ENCODE peak calls at places on chromosomes 13 and 19, in seven cellular contexts. V is left lung; F is GM12865; E is tibial nerve; L is CD8-positive, alpha-beta memory T cell; N is HFF-Myc; M is heart left ventricle. I is an unnamed sample.

GRCh38 chr19:38070573-38070972 is 153.4 kb downstream of the DPF1 start:
- DNase-seq in V (no peak), F (no peak), E (no peak), L (no peak), N (no peak), M (no peak), I (no peak)

GRCh38 chr19:36488118-36488815 is 1.1 kb downstream of the ZNF566 start:
- DNase-seq in V (no peak), F (peak), E (no peak), L (no peak), N (no peak), M (no peak), I (no peak)

GRCh38 chr19:31351212-31352193 is 2.3 kb upstream of the TSHZ3 start:
- DNase-seq in V (no peak), F (no peak), E (no peak), L (peak), N (no peak), M (peak), I (no peak)

GRCh38 chr13:32911506-32911905 is 104.7 kb upstream of the KL start:
- DNase-seq in V (no peak), F (peak), E (no peak), L (no peak), N (no peak), M (no peak), I (no peak)

GRCh38 chr13:99960663-99961440 is 10.7 kb downstream of the ZIC5 start:
- DNase-seq in V (no peak), F (no peak), E (no peak), L (no peak), N (no peak), M (no peak), I (no peak)

GRCh38 chr19:41697198-41697855 is 9.3 kb upstream of the CEACAM7 start:
- DNase-seq in V (no peak), F (no peak), E (no peak), L (no peak), N (no peak), M (no peak), I (no peak)

GRCh38 chr13:50672025-50672424 is 171.5 kb downstream of the DLEU7 start:
- DNase-seq in V (no peak), F (no peak), E (no peak), L (no peak), N (no peak), M (no peak), I (peak)

GRCh38 chr13:19782049-19782726 is 557 bp downstream of the PSPC1 start:
- DNase-seq in V (peak), F (peak), E (peak), L (peak), N (no peak), M (peak), I (peak)

GRCh38 chr13:21966014-21966413 is 295.1 kb downstream of the FGF9 start:
- DNase-seq in V (no peak), F (peak), E (no peak), L (no peak), N (no peak), M (no peak), I (no peak)
- H3K4me3 ChIP-seq in V (no peak), F (no peak), E (no peak), L (no peak), N (no peak), M (no peak), I (no peak)

GRCh38 chr13:29802621-29803020 is 47.8 kb downstream of the UBL3 start:
- DNase-seq in V (no peak), F (no peak), E (no peak), L (no peak), N (no peak), M (no peak), I (no peak)
- H3K4me3 ChIP-seq in V (no peak), F (no peak), E (no peak), L (no peak), N (no peak), M (no peak), I (no peak)

GRCh38 chr13:88739192-88739591 is 1068.0 kb downstream of the SLITRK5 start:
- DNase-seq in V (no peak), F (no peak), E (no peak), L (no peak), N (no peak), M (no peak), I (no peak)

GRCh38 chr13:88736026-88736425 is 1064.9 kb downstream of the SLITRK5 start:
- DNase-seq in V (no peak), F (no peak), E (no peak), L (no peak), N (no peak), M (no peak), I (no peak)
- H3K4me3 ChIP-seq in V (no peak), F (no peak), E (no peak), L (no peak), N (no peak), M (no peak), I (no peak)

GRCh38 chr19:9857920-9858746 is 23.0 kb downstream of the PIN1 start:
- DNase-seq in V (no peak), F (peak), E (no peak), L (peak), N (no peak), M (no peak), I (no peak)
- H3K4me3 ChIP-seq in V (no peak), F (no peak), E (no peak), L (peak), N (no peak), M (no peak), I (no peak)

GRCh38 chr19:13505164-13505695 is 1.0 kb downstream of the CACNA1A start:
- DNase-seq in V (no peak), F (no peak), E (no peak), L (no peak), N (no peak), M (no peak), I (no peak)
- H3K4me3 ChIP-seq in V (no peak), F (no peak), E (no peak), L (no peak), N (no peak), M (no peak), I (no peak)

GRCh38 chr19:50983625-50984292 is at the start of gene KLK7:
- DNase-seq in V (no peak), F (no peak), E (no peak), L (no peak), N (no peak), M (no peak), I (no peak)
- H3K4me3 ChIP-seq in V (no peak), F (no peak), E (no peak), L (no peak), N (no peak), M (no peak), I (no peak)

DNA sequence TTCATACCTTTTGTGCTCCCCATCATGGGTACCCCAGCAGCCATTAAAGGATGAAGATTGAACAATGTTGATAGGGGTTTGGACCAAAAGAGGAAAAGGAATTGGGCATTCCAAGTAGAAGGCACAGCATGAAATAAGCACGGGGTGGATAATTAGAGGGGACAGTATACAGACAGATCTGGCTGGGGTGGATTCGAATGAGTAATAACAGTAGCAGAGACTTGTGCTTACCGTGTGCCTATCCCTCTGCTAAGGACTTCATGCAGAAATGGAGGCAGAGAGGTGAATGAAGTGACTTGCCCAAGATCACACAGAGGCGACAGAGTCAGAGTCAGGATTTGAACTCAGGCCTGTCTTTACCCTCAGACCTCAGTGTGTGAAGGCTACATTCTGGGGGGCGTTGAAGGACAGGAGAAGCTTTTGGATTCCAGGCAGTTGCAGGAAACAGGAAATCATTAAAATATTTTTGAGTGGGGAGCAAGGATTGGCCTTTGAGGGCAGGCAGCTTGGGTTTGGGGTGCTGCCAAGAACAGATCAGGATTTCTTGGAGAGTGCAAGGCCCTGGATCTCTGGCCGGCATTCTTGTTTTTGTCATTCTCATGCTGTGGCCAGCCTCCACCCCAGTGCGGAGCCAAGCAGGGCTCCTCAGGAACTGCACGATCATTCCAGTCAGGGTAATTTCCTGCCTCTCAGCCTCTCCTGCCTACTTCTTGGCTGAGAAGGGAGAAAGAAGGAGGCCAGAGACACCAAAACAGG is 18.7 kb downstream of the PAF1 start:
- DNase-seq in V (peak), F (no peak), E (peak), L (no peak), N (peak), M (peak), I (peak)
- H3K4me3 ChIP-seq in V (no peak), F (no peak), E (no peak), L (no peak), N (no peak), M (peak), I (no peak)

GRCh38 chr13:44230736-44231135 is 142.9 kb upstream of the SERP2 start:
- DNase-seq in V (no peak), F (no peak), E (no peak), L (no peak), N (no peak), M (no peak), I (no peak)

GRCh38 chr13:44230071-44230470 is 143.6 kb upstream of the SERP2 start:
- DNase-seq in V (no peak), F (no peak), E (no peak), L (no peak), N (no peak), M (no peak), I (no peak)

GRCh38 chr13:44232729-44233128 is 140.9 kb upstream of the SERP2 start:
- DNase-seq in V (no peak), F (no peak), E (no peak), L (no peak), N (no peak), M (no peak), I (no peak)

GRCh38 chr13:44229371-44230030 is 144.1 kb upstream of the SERP2 start:
- DNase-seq in V (no peak), F (no peak), E (no peak), L (no peak), N (no peak), M (no peak), I (no peak)

GRCh38 chr13:44231786-44232516 is 141.7 kb upstream of the SERP2 start:
- DNase-seq in V (peak), F (no peak), E (peak), L (no peak), N (peak), M (peak), I (peak)
- H3K4me3 ChIP-seq in V (no peak), F (no peak), E (no peak), L (no peak), N (no peak), M (no peak), I (no peak)

GRCh38 chr13:69553976-69554375 is 553.6 kb upstream of the ATXN8OS start:
- DNase-seq in V (no peak), F (no peak), E (no peak), L (no peak), N (no peak), M (no peak), I (no peak)

GRCh38 chr13:69551193-69551592 is 556.4 kb upstream of the ATXN8OS start:
- DNase-seq in V (no peak), F (no peak), E (no peak), L (no peak), N (no peak), M (no peak), I (no peak)

GRCh38 chr13:69556540-69557196 is 551.0 kb upstream of the ATXN8OS start:
- DNase-seq in V (no peak), F (no peak), E (no peak), L (no peak), N (no peak), M (no peak), I (no peak)
- H3K4me3 ChIP-seq in V (no peak), F (no peak), E (no peak), L (no peak), N (no peak), M (no peak), I (no peak)

GRCh38 chr13:98411617-98412310 is 165.1 kb downstream of the STK24 start:
- DNase-seq in V (peak), F (no peak), E (peak), L (no peak), N (no peak), M (peak), I (peak)
- H3K4me3 ChIP-seq in V (no peak), F (no peak), E (no peak), L (peak), N (no peak), M (no peak), I (peak)

I was measured in lower lobe of right lung.